ENCODE peak calls at places on chromosomes 6 and 20, in ten cellular contexts. F is NCI-H510A, W is ELR, L is RPMI7951, I is memory B cell, R is AG09319, G is renal cortical epithelial cell, Q is left kidney, J is stromal cell of bone marrow, N is Ammon's horn. M is an unnamed sample.

GRCh38 chr6:135087803-135088202 is 33.2 kb upstream of the HBS1L start:
- DNase-seq in F (no peak), W (no peak), L (peak), I (no peak), R (no peak), G (peak), Q (no peak), J (no peak), N (no peak), M (no peak)

GRCh38 chr6:170307080-170307545 is 555 bp downstream of the FAM120B start:
- DNase-seq in F (no peak), W (no peak), L (no peak), I (no peak), R (no peak), G (no peak), Q (no peak), J (no peak), N (no peak), M (no peak)

GRCh38 chr20:5918856-5919633 is 31.3 kb downstream of the TRMT6 start:
- DNase-seq in F (no peak), W (peak), L (peak), I (no peak), R (no peak), G (peak), Q (no peak), J (no peak), N (no peak), M (peak)

GRCh38 chr6:2240961-2241360 is 4.4 kb downstream of the GMDS start:
- DNase-seq in F (no peak), W (no peak), L (no peak), I (no peak), R (no peak), G (no peak), Q (no peak), J (no peak), N (no peak), M (no peak)

GRCh38 chr6:490251-491037 is 98.9 kb downstream of the IRF4 start:
- DNase-seq in F (no peak), W (no peak), L (no peak), I (no peak), R (no peak), G (no peak), Q (no peak), J (no peak), N (no peak), M (no peak)

GRCh38 chr20:5703542-5704215 is 46.5 kb upstream of the SHLD1 start:
- DNase-seq in F (peak), W (no peak), L (no peak), I (no peak), R (no peak), G (no peak), Q (peak), J (no peak), N (no peak), M (no peak)

GRCh38 chr6:27726620-27727023 is 185.6 kb downstream of the OR2B2 start:
- DNase-seq in F (no peak), W (peak), L (no peak), I (no peak), R (no peak), G (no peak), Q (no peak), J (no peak), N (no peak), M (peak)

GRCh38 chr20:9591080-9591479 is 76.7 kb downstream of the LAMP5 start:
- DNase-seq in F (no peak), W (no peak), L (no peak), I (no peak), R (no peak), G (no peak), Q (no peak), J (no peak), N (no peak), M (no peak)

GRCh38 chr6:134230087-134230717 is 87.7 kb downstream of the SGK1 start:
- DNase-seq in F (no peak), W (no peak), L (no peak), I (no peak), R (no peak), G (no peak), Q (no peak), J (no peak), N (peak), M (no peak)

GRCh38 chr6:169045486-169045885 is 208.2 kb downstream of the THBS2 start:
- DNase-seq in F (peak), W (no peak), L (no peak), I (no peak), R (no peak), G (no peak), Q (no peak), J (no peak), N (peak), M (no peak)

GRCh38 chr6:14921170-14921569 is 324.7 kb upstream of the JARID2 start:
- DNase-seq in F (peak), W (no peak), L (peak), I (no peak), R (no peak), G (peak), Q (peak), J (no peak), N (peak), M (no peak)

GRCh38 chr6:13924949-13925881 is at the start of gene RNF182:
- DNase-seq in F (peak), W (peak), L (no peak), I (peak), R (no peak), G (peak), Q (peak), J (peak), N (no peak), M (peak)